ENCODE peak calls at places on chromosomes 12 and 14, in eight cellular contexts. Y is activated CD4-positive, alpha-beta T cell treated with anti-CD3 and anti-CD28 coated beads, Interleukin-2, amount 10 ng/mL, durations not matched to agents 7 days and 5 days; R is right cardiac atrium; K is ecto neural progenitor cell; C is HT1080; V is KBM-7; B is stimulated activated naive CD4-positive, alpha-beta T cell; J is KG1. Z is an unnamed sample.

GRCh38 chr12:64806593-64806992 is 17.9 kb upstream of the TBC1D30 start:
- DNase-seq in K (no peak), B (no peak), Y (no peak), J (no peak), C (peak), V (no peak), R (no peak), Z (no peak)

GRCh38 chr14:36976571-36977023 is 195.8 kb downstream of the SLC25A21 start:
- DNase-seq in V (peak), R (no peak), J (no peak), C (peak), K (no peak), B (no peak), Y (no peak), Z (no peak)

GRCh38 chr12:122872815-122873361 is 23.0 kb downstream of the VPS37B start:
- DNase-seq in R (peak), K (no peak), C (no peak), V (no peak), B (no peak), Y (no peak), J (no peak), Z (no peak)

GRCh38 chr12:123761841-123762714 is at the start of gene DNAH10:
- DNase-seq in J (no peak), C (no peak), K (peak), B (no peak), Y (peak), V (no peak), R (peak), Z (peak)

GRCh38 chr12:26614217-26614616 is 218.8 kb downstream of the ITPR2 start:
- DNase-seq in B (no peak), C (peak), J (peak), Y (peak), K (peak), V (peak), R (peak), Z (peak)

GRCh38 chr12:56590237-56590830 is 39.8 kb downstream of the BAZ2A start:
- DNase-seq in Y (peak), B (no peak), K (no peak), R (no peak), J (no peak), C (peak), V (peak), Z (peak)

GRCh38 chr12:95218852-95219171 is 1.2 kb downstream of the VEZT start:
- DNase-seq in V (peak), Y (peak), K (no peak), B (no peak), C (peak), J (no peak), R (peak), Z (no peak)

GRCh38 chr14:35854696-35855270 is 28.6 kb downstream of the BRMS1L start:
- DNase-seq in C (no peak), V (no peak), K (no peak), B (no peak), J (no peak), Y (no peak), R (no peak), Z (no peak)

GRCh38 chr12:74897425-74898211 is 312.0 kb downstream of the KCNC2 start:
- DNase-seq in C (no peak), V (no peak), B (no peak), J (no peak), Y (peak), K (no peak), R (no peak), Z (no peak)

GRCh38 chr12:66232258-66232657 is 43.2 kb downstream of the IRAK3 start:
- DNase-seq in Y (no peak), B (no peak), K (no peak), R (no peak), C (no peak), J (no peak), V (no peak), Z (no peak)

GRCh38 chr12:21073822-21074460 is 57.1 kb upstream of the SLCO1B1 start:
- DNase-seq in Y (no peak), C (peak), V (no peak), J (no peak), K (no peak), B (no peak), R (no peak), Z (no peak)

GRCh38 chr14:35878272-35879140 is 52.4 kb downstream of the BRMS1L start:
- DNase-seq in J (no peak), R (no peak), Y (no peak), V (peak), K (no peak), C (peak), B (no peak), Z (peak)

GRCh38 chr14:94027566-94028449 is 1.7 kb downstream of the OTUB2 start:
- DNase-seq in V (no peak), Y (no peak), B (no peak), R (no peak), J (no peak), C (peak), K (no peak), Z (no peak)

GRCh38 chr14:50740858-50741257 is 72.8 kb upstream of the SAV1 start:
- DNase-seq in B (no peak), C (no peak), V (no peak), K (no peak), J (no peak), R (no peak), Y (no peak), Z (no peak)

Z was measured in Kasumi-1.